ENCODE peak calls at places on chromosomes 6 and 20, in six cellular contexts. W is skeletal muscle cell; H is transverse colon; D is naive thymus-derived CD4-positive, alpha-beta T cell; Q is body of pancreas; G is mucosa of descending colon. P is an unnamed sample.

GRCh38 chr6:73798592-73798991 is 102.6 kb downstream of the CD109 start:
- DNase-seq in Q (no peak), G (peak; percentile 30), W (peak; percentile 92), D (no peak), H (peak; percentile 14), P (no peak)

GRCh38 chr6:143227675-143228074 is 167.0 kb downstream of the AIG1 start:
- DNase-seq in W (no peak), D (no peak), Q (no peak), G (no peak), H (no peak), P (no peak)

GRCh38 chr6:13872681-13873080 is 52.1 kb upstream of the RNF182 start:
- DNase-seq in G (no peak), H (no peak), W (no peak), D (no peak), Q (no peak), P (no peak)

GRCh38 chr6:143555582-143555981 is 44.1 kb upstream of the FUCA2 start:
- DNase-seq in W (no peak), Q (no peak), D (no peak), G (no peak), H (no peak), P (no peak)

GRCh38 chr20:11112837-11113236 is 439.0 kb upstream of the JAG1 start:
- DNase-seq in D (no peak), H (no peak), W (no peak), G (no peak), Q (no peak), P (no peak)

GRCh38 chr6:99185525-99185924 is 163.9 kb downstream of the FAXC start:
- DNase-seq in Q (no peak), D (no peak), H (no peak), G (no peak), W (no peak), P (no peak)

GRCh38 chr6:145963216-145964068 is 716 bp downstream of the SHPRH start:
- DNase-seq in W (peak; percentile 14), G (peak; percentile 47), Q (peak; percentile 54), D (peak; percentile 24), H (peak; percentile 44), P (peak; percentile 43)

GRCh38 chr20:36182604-36183154 is 28.1 kb downstream of the EPB41L1 start:
- DNase-seq in Q (no peak), H (no peak), G (no peak), D (no peak), W (no peak), P (no peak)

GRCh38 chr20:41365785-41366545 is 653 bp downstream of the EMILIN3 start:
- DNase-seq in G (no peak), Q (no peak), H (no peak), W (no peak), D (no peak), P (no peak)

GRCh38 chr6:26220353-26220970 is 133.2 kb downstream of the HFE start:
- DNase-seq in W (no peak), Q (no peak), G (no peak), D (no peak), H (no peak), P (no peak)

GRCh38 chr20:63457737-63458136 is 14.7 kb downstream of the KCNQ2 start:
- DNase-seq in W (no peak), G (peak; percentile 12), H (no peak), Q (no peak), D (no peak), P (no peak)

GRCh38 chr20:31633339-31633914 is 4.3 kb upstream of the COX4I2 start:
- DNase-seq in D (no peak), H (no peak), W (no peak), G (no peak), Q (no peak), P (no peak)

GRCh38 chr20:63060057-63060991 is 53.6 kb upstream of the BHLHE23 start:
- DNase-seq in D (no peak), H (no peak), W (no peak), G (no peak), Q (peak; percentile 5), P (no peak)

GRCh38 chr6:30556964-30557682 is at the start of gene PRR3:
- DNase-seq in D (peak; percentile 70), W (peak; percentile 66), G (peak; percentile 78), Q (peak; percentile 74), H (peak; percentile 78), P (no peak)

GRCh38 chr6:44253307-44254101 is 3.8 kb downstream of the SLC35B2 start:
- DNase-seq in H (peak; percentile 68), D (peak; percentile 48), W (no peak), G (peak; percentile 76), Q (peak; percentile 62), P (peak; percentile 62)

GRCh38 chr6:1082040-1082935 is 229.6 kb upstream of the FOXQ1 start:
- DNase-seq in H (no peak), W (peak; percentile 49), Q (no peak), G (no peak), D (no peak), P (peak; percentile 29)

GRCh38 chr6:100482698-100483097 is 18.0 kb upstream of the SIM1 start:
- DNase-seq in H (no peak), Q (no peak), G (no peak), W (no peak), D (no peak), P (no peak)

GRCh38 chr6:113763883-113764282 is 93.3 kb upstream of the MARCKS start:
- DNase-seq in Q (no peak), G (no peak), H (no peak), D (no peak), W (peak; percentile 32), P (no peak)

GRCh38 chr20:46027245-46027853 is 1.7 kb upstream of the SLC12A5 start:
- DNase-seq in Q (peak; percentile 45), D (no peak), W (no peak), H (no peak), G (peak; percentile 69), P (no peak)

GRCh38 chr6:136534268-136534667 is 16.0 kb downstream of the MAP7 start:
- DNase-seq in H (no peak), Q (no peak), W (no peak), G (no peak), D (no peak), P (no peak)

GRCh38 chr6:83592770-83593394 is 80.5 kb downstream of the PRSS35 start:
- DNase-seq in H (no peak), Q (no peak), D (no peak), G (peak; percentile 4), W (no peak), P (peak; percentile 36)

GRCh38 chr6:45256697-45257695 is 71.1 kb upstream of the RUNX2 start:
- DNase-seq in G (no peak), H (no peak), W (no peak), Q (no peak), D (no peak), P (no peak)

DNA sequence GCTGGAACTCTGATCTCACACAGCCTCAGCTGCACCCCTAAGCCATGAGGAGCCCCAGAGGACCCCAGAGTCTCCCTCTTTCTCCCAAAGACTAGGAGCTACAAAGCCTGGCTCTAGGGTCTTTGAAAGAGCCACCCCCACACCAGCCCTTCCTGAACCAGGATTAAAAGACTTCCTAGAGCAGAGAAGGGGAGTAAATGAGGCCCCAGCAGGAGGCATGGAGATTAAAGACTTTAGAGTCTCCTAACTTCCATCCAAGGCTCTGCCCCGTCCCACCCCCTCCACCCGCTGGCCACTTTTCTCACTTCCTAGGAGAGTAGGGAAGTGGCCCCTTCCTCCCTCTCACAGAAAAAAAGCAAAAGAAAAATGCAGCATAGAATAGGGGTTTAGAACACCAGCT is 1.7 kb downstream of the PREX1 start:
- DNase-seq in H (no peak), D (no peak), Q (no peak), G (no peak), W (no peak), P (no peak)
- H3K4me3 ChIP-seq in H (no peak overlapping the region), D (peak overlapping the region; percentile 60), Q (no peak overlapping the region), G (no peak overlapping the region), W (peak overlapping the region; percentile 75), P (peak overlapping the region; percentile 18)

GRCh38 chr20:25697132-25697446 is 436 bp upstream of the ZNF337 start:
- DNase-seq in G (no peak), W (no peak), Q (no peak), D (no peak), H (no peak), P (no peak)

GRCh38 chr20:25695532-25696383 is 895 bp downstream of the ZNF337 start:
- DNase-seq in H (peak; percentile 22), W (no peak), D (no peak), Q (no peak), G (no peak), P (peak; percentile 16)

GRCh38 chr20:25696384-25697131 is at the start of gene ZNF337:
- DNase-seq in Q (peak; percentile 95), D (peak; percentile 89), H (peak; percentile 95), W (peak; percentile 80), G (peak; percentile 95), P (peak; percentile 95)

GRCh38 chr20:25692499-25692898 is 4.2 kb downstream of the ZNF337 start:
- DNase-seq in G (peak; percentile 20), W (no peak), D (no peak), H (no peak), Q (no peak), P (no peak)
- H3K4me3 ChIP-seq in G (no peak overlapping the region), W (no peak overlapping the region), D (no peak overlapping the region), H (no peak overlapping the region), Q (no peak overlapping the region), P (no peak overlapping the region)

GRCh38 chr6:33018904-33019303 is 9.5 kb upstream of the HLA-DOA start:
- DNase-seq in D (no peak), Q (peak; percentile 37), H (peak; percentile 74), W (peak; percentile 9), G (peak; percentile 78), P (peak; percentile 76)

GRCh38 chr6:33019358-33019757 is 10.0 kb upstream of the HLA-DOA start:
- DNase-seq in Q (no peak), H (no peak), D (no peak), W (no peak), G (no peak), P (no peak)

GRCh38 chr6:33018418-33018817 is 9.0 kb upstream of the HLA-DOA start:
- DNase-seq in H (no peak), W (no peak), D (no peak), G (no peak), Q (no peak), P (no peak)

GRCh38 chr6:33023536-33023935 is 14.1 kb upstream of the HLA-DOA start:
- DNase-seq in G (no peak), W (no peak), H (no peak), D (no peak), Q (no peak), P (no peak)

DNA sequence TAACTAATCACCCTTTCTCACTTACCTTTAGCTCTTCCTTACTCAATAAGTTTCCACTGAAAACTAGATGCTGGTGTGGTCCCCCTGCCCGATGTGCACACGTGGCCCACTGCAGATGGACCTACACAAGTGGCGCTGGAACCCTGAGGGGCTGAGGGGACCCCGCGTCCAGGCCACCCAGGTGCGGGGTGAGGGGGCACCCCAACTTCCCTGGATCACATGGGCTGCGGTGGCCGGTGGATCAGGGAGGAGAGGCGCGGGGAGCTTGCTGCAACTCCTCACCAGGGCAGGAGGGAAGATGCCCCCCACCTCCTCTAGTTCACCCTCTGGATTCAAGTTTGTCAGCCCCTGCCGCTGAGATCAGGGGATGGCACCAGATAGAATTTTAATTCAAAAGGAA is 12.5 kb upstream of the HLA-DOA start:
- DNase-seq in G (no peak), H (no peak), D (no peak), Q (no peak), W (no peak), P (no peak)
- H3K4me3 ChIP-seq in G (no peak overlapping the region), H (no peak overlapping the region), D (no peak overlapping the region), Q (no peak overlapping the region), W (no peak overlapping the region), P (no peak overlapping the region)

DNA sequence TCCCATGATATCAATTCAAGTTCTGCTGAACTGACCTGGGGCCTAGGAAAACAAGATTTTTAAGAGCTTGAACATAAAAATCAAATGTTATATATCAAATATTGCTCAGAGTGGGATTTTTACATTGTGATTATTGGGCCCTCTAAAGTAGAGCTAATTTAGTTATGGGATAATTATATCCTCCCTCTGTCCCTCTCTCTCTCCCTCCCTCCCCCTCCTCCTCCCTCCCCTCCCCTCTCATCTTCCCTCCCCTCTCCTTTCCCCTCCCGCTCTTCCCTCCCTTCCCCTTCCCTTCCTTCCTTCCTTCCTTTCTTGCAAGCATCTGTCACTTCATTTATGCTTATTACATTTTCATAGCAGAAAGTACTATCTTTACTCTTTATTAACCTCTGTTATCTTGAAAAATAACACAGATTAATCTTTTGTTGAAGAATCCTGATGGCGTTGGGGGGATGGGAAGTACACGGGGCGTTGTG is 32.8 kb downstream of the KIF25 start:
- DNase-seq in G (peak; percentile 0), W (no peak), D (no peak), Q (no peak), H (no peak), P (no peak)
- H3K4me3 ChIP-seq in G (no peak overlapping the region), W (no peak overlapping the region), D (no peak overlapping the region), Q (no peak overlapping the region), H (no peak overlapping the region), P (no peak overlapping the region)

P was measured in small intestine.